ENCODE peak calls at places on chromosomes 16 and 17, in five cellular contexts. H is ELR, Y is HS-27A, K is tibial nerve, F is HTR-8/SVneo. B is an unnamed sample.

GRCh38 chr16:54934536-54935410 is 4.1 kb downstream of the IRX5 start:
- DNase-seq in H (no peak), Y (no peak), K (no peak), F (no peak), B (peak)

GRCh38 chr17:76805319-76805718 is 62.9 kb upstream of the MGAT5B start:
- DNase-seq in H (peak), Y (no peak), K (no peak), F (no peak), B (no peak)

GRCh38 chr16:3643095-3643730 is 11.3 kb upstream of the DNASE1 start:
- DNase-seq in H (no peak), Y (no peak), K (no peak), F (no peak), B (no peak)

GRCh38 chr16:9270424-9270823 is 179.0 kb downstream of the HAPSTR1 start:
- DNase-seq in H (no peak), Y (no peak), K (no peak), F (no peak), B (no peak)

GRCh38 chr17:42116705-42117396 is 4.3 kb downstream of the KAT2A start:
- DNase-seq in H (peak), Y (no peak), K (peak), F (peak), B (peak)

GRCh38 chr16:9077001-9077809 is 14.2 kb upstream of the HAPSTR1 start:
- DNase-seq in H (peak), Y (no peak), K (no peak), F (peak), B (no peak)

GRCh38 chr17:36687736-36688135 is 86.4 kb downstream of the MRM1 start:
- DNase-seq in H (no peak), Y (no peak), K (no peak), F (no peak), B (no peak)

GRCh38 chr16:82832861-82833260 is 206.1 kb downstream of the CDH13 start:
- DNase-seq in H (peak), Y (no peak), K (no peak), F (peak), B (no peak)

GRCh38 chr16:23132921-23133532 is 16.2 kb downstream of the USP31 start:
- DNase-seq in H (no peak), Y (no peak), K (no peak), F (no peak), B (no peak)

GRCh38 chr17:15921640-15922039 is 23.3 kb upstream of the ADORA2B start:
- DNase-seq in H (no peak), Y (no peak), K (no peak), F (no peak), B (no peak)

GRCh38 chr17:8966926-8967325 is 1.4 kb upstream of the PIK3R5 start:
- DNase-seq in H (no peak), Y (no peak), K (no peak), F (no peak), B (no peak)

GRCh38 chr17:72370819-72371218 is 250.0 kb downstream of the SOX9 start:
- DNase-seq in H (peak), Y (no peak), K (no peak), F (no peak), B (no peak)

GRCh38 chr17:72420775-72421127 is 299.9 kb downstream of the SOX9 start:
- DNase-seq in H (no peak), Y (no peak), K (no peak), F (no peak), B (no peak)

GRCh38 chr17:44304651-44305050 is 3.8 kb upstream of the RUNDC3A start:
- DNase-seq in H (no peak), Y (no peak), K (no peak), F (no peak), B (no peak)

GRCh38 chr16:64773184-64773583 is 348.7 kb downstream of the CDH11 start:
- DNase-seq in H (no peak), Y (no peak), K (no peak), F (no peak), B (no peak)

GRCh38 chr17:72602517-72603345 is 481.9 kb downstream of the SOX9 start:
- DNase-seq in H (peak), Y (no peak), K (no peak), F (peak), B (peak)

GRCh38 chr17:47741793-47742145 is 8.7 kb downstream of the TBX21 start:
- DNase-seq in H (peak), Y (no peak), K (no peak), F (no peak), B (no peak)

GRCh38 chr17:35192708-35193107 is 1.5 kb downstream of the SLC35G3 start:
- DNase-seq in H (no peak), Y (no peak), K (no peak), F (no peak), B (no peak)

B was measured in left kidney.